ENCODE peak calls at places on chromosome 6, in nine cellular contexts. One of them, this sample, is unnamed.
A peak's percentile ranks its signal among the peaks of the same experiment; 100 is the strongest.

GRCh38 chr6:75221107-75221506 is 15.3 kb upstream of the COL12A1 start:
- DNase-seq in iris pigment epithelial cell: no peak
- DNase-seq in A549: no peak
- DNase-seq in Kasumi-1: no peak
- DNase-seq in activated CD4-positive, CD25-positive, alpha-beta regulatory T cell: no peak
- DNase-seq in amniotic stem cell: no peak
- DNase-seq in pulmonary artery endothelial cell: no peak
- DNase-seq in central memory CD4-positive, alpha-beta T cell: no peak
- DNase-seq in GM03348: no peak
- DNase-seq in this sample: no peak

GRCh38 chr6:170206317-170206621 is 84.6 kb downstream of the DLL1 start:
- DNase-seq in iris pigment epithelial cell: no peak
- DNase-seq in A549: no peak
- DNase-seq in Kasumi-1: no peak
- DNase-seq in activated CD4-positive, CD25-positive, alpha-beta regulatory T cell: no peak
- DNase-seq in amniotic stem cell: no peak
- DNase-seq in pulmonary artery endothelial cell: no peak
- DNase-seq in central memory CD4-positive, alpha-beta T cell: no peak
- DNase-seq in GM03348: no peak
- DNase-seq in this sample: no peak

GRCh38 chr6:31377029-31377428 is 20.1 kb upstream of the HLA-B start:
- DNase-seq in iris pigment epithelial cell: no peak
- DNase-seq in A549: no peak
- DNase-seq in Kasumi-1: no peak
- DNase-seq in activated CD4-positive, CD25-positive, alpha-beta regulatory T cell: no peak
- DNase-seq in amniotic stem cell: no peak
- DNase-seq in pulmonary artery endothelial cell: no peak
- DNase-seq in central memory CD4-positive, alpha-beta T cell: no peak
- DNase-seq in GM03348: no peak
- DNase-seq in this sample: no peak

GRCh38 chr6:138107752-138108592 is 753 bp upstream of the PERP start:
- DNase-seq in iris pigment epithelial cell: no peak
- DNase-seq in A549: peak; percentile 24
- DNase-seq in Kasumi-1: no peak
- DNase-seq in activated CD4-positive, CD25-positive, alpha-beta regulatory T cell: no peak
- DNase-seq in amniotic stem cell: no peak
- DNase-seq in pulmonary artery endothelial cell: no peak
- DNase-seq in central memory CD4-positive, alpha-beta T cell: peak; percentile 10
- DNase-seq in GM03348: peak; percentile 11
- DNase-seq in this sample: no peak

GRCh38 chr6:127266178-127266891 is at the start of gene RNF146:
- DNase-seq in iris pigment epithelial cell: peak; percentile 86
- DNase-seq in A549: peak; percentile 81
- DNase-seq in Kasumi-1: peak; percentile 92
- DNase-seq in activated CD4-positive, CD25-positive, alpha-beta regulatory T cell: peak; percentile 52
- DNase-seq in amniotic stem cell: peak; percentile 68
- DNase-seq in pulmonary artery endothelial cell: peak; percentile 58
- DNase-seq in central memory CD4-positive, alpha-beta T cell: peak; percentile 71
- DNase-seq in GM03348: peak; percentile 96
- DNase-seq in this sample: peak; percentile 94

GRCh38 chr6:95693108-95693507 is 115.8 kb downstream of the MANEA start:
- DNase-seq in iris pigment epithelial cell: no peak
- DNase-seq in A549: no peak
- DNase-seq in Kasumi-1: peak; percentile 29
- DNase-seq in activated CD4-positive, CD25-positive, alpha-beta regulatory T cell: no peak
- DNase-seq in amniotic stem cell: no peak
- DNase-seq in pulmonary artery endothelial cell: no peak
- DNase-seq in central memory CD4-positive, alpha-beta T cell: no peak
- DNase-seq in GM03348: no peak
- DNase-seq in this sample: no peak

GRCh38 chr6:3144571-3144970 is 12.8 kb downstream of the TUBB2A start:
- DNase-seq in iris pigment epithelial cell: no peak
- DNase-seq in A549: no peak
- DNase-seq in Kasumi-1: no peak
- DNase-seq in activated CD4-positive, CD25-positive, alpha-beta regulatory T cell: no peak
- DNase-seq in amniotic stem cell: no peak
- DNase-seq in pulmonary artery endothelial cell: no peak
- DNase-seq in central memory CD4-positive, alpha-beta T cell: no peak
- DNase-seq in GM03348: no peak
- DNase-seq in this sample: no peak

GRCh38 chr6:48061630-48062029 is 49.4 kb downstream of the PTCHD4 start:
- DNase-seq in iris pigment epithelial cell: no peak
- DNase-seq in A549: no peak
- DNase-seq in Kasumi-1: no peak
- DNase-seq in activated CD4-positive, CD25-positive, alpha-beta regulatory T cell: no peak
- DNase-seq in amniotic stem cell: no peak
- DNase-seq in pulmonary artery endothelial cell: no peak
- DNase-seq in central memory CD4-positive, alpha-beta T cell: no peak
- DNase-seq in GM03348: peak; percentile 37
- DNase-seq in this sample: no peak

GRCh38 chr6:87541726-87542125 is 48.1 kb downstream of the RARS2 start:
- DNase-seq in iris pigment epithelial cell: no peak
- DNase-seq in A549: no peak
- DNase-seq in Kasumi-1: no peak
- DNase-seq in activated CD4-positive, CD25-positive, alpha-beta regulatory T cell: no peak
- DNase-seq in amniotic stem cell: no peak
- DNase-seq in pulmonary artery endothelial cell: no peak
- DNase-seq in central memory CD4-positive, alpha-beta T cell: no peak
- DNase-seq in GM03348: no peak
- DNase-seq in this sample: no peak

GRCh38 chr6:135820340-135820739 is 31.2 kb upstream of the PDE7B start:
- DNase-seq in iris pigment epithelial cell: no peak
- DNase-seq in A549: no peak
- DNase-seq in Kasumi-1: no peak
- DNase-seq in activated CD4-positive, CD25-positive, alpha-beta regulatory T cell: no peak
- DNase-seq in amniotic stem cell: no peak
- DNase-seq in pulmonary artery endothelial cell: no peak
- DNase-seq in central memory CD4-positive, alpha-beta T cell: no peak
- DNase-seq in GM03348: no peak
- DNase-seq in this sample: no peak

GRCh38 chr6:16334671-16335070 is 96.3 kb downstream of the GMPR start:
- DNase-seq in iris pigment epithelial cell: peak; percentile 93
- DNase-seq in A549: peak; percentile 53
- DNase-seq in Kasumi-1: peak; percentile 61
- DNase-seq in activated CD4-positive, CD25-positive, alpha-beta regulatory T cell: no peak
- DNase-seq in amniotic stem cell: peak; percentile 55
- DNase-seq in pulmonary artery endothelial cell: no peak
- DNase-seq in central memory CD4-positive, alpha-beta T cell: no peak
- DNase-seq in GM03348: peak; percentile 85
- DNase-seq in this sample: peak; percentile 68

GRCh38 chr6:13507306-13507855 is 20.0 kb upstream of the GFOD1 start:
- DNase-seq in iris pigment epithelial cell: no peak
- DNase-seq in A549: no peak
- DNase-seq in Kasumi-1: peak; percentile 18
- DNase-seq in activated CD4-positive, CD25-positive, alpha-beta regulatory T cell: no peak
- DNase-seq in amniotic stem cell: no peak
- DNase-seq in pulmonary artery endothelial cell: no peak
- DNase-seq in central memory CD4-positive, alpha-beta T cell: no peak
- DNase-seq in GM03348: no peak
- DNase-seq in this sample: no peak

GRCh38 chr6:69771158-69771906 is 25.5 kb downstream of the LMBRD1 start:
- DNase-seq in iris pigment epithelial cell: no peak
- DNase-seq in A549: no peak
- DNase-seq in Kasumi-1: no peak
- DNase-seq in activated CD4-positive, CD25-positive, alpha-beta regulatory T cell: no peak
- DNase-seq in amniotic stem cell: no peak
- DNase-seq in pulmonary artery endothelial cell: no peak
- DNase-seq in central memory CD4-positive, alpha-beta T cell: no peak
- DNase-seq in GM03348: no peak
- DNase-seq in this sample: no peak

GRCh38 chr6:121917263-121917829 is 481.9 kb downstream of the GJA1 start:
- DNase-seq in iris pigment epithelial cell: no peak
- DNase-seq in A549: no peak
- DNase-seq in Kasumi-1: no peak
- DNase-seq in activated CD4-positive, CD25-positive, alpha-beta regulatory T cell: no peak
- DNase-seq in amniotic stem cell: no peak
- DNase-seq in pulmonary artery endothelial cell: no peak
- DNase-seq in central memory CD4-positive, alpha-beta T cell: no peak
- DNase-seq in GM03348: no peak
- DNase-seq in this sample: no peak

GRCh38 chr6:70108230-70108629 is 194.7 kb downstream of the COL9A1 start:
- DNase-seq in iris pigment epithelial cell: peak; percentile 39
- DNase-seq in A549: peak; percentile 19
- DNase-seq in Kasumi-1: peak; percentile 57
- DNase-seq in activated CD4-positive, CD25-positive, alpha-beta regulatory T cell: no peak
- DNase-seq in amniotic stem cell: no peak
- DNase-seq in pulmonary artery endothelial cell: no peak
- DNase-seq in central memory CD4-positive, alpha-beta T cell: peak; percentile 17
- DNase-seq in GM03348: peak; percentile 42
- DNase-seq in this sample: peak; percentile 57

GRCh38 chr6:108838101-108838717 is 10.0 kb upstream of the ARMC2 start:
- DNase-seq in iris pigment epithelial cell: peak; percentile 9
- DNase-seq in A549: peak; percentile 16
- DNase-seq in Kasumi-1: no peak
- DNase-seq in activated CD4-positive, CD25-positive, alpha-beta regulatory T cell: no peak
- DNase-seq in amniotic stem cell: no peak
- DNase-seq in pulmonary artery endothelial cell: no peak
- DNase-seq in central memory CD4-positive, alpha-beta T cell: no peak
- DNase-seq in GM03348: no peak
- DNase-seq in this sample: no peak